ENCODE peak calls at places on chromosome 20, in seven cellular contexts. E, P, F, Q, U, J and C are unnamed samples.

GRCh38 chr20:3459881-3460307 is 10.9 kb upstream of the ATRN start:
- DNase-seq in E (no peak), P (no peak), F (no peak), Q (no peak), U (no peak), J (no peak), C (no peak)

GRCh38 chr20:40283689-40284088 is 405.3 kb downstream of the MAFB start:
- DNase-seq in E (no peak), P (no peak), F (no peak), Q (no peak), U (no peak), J (no peak), C (no peak)

GRCh38 chr20:57838670-57839142 is 128.9 kb upstream of the PMEPA1 start:
- DNase-seq in E (peak), P (no peak), F (no peak), Q (no peak), U (no peak), J (no peak), C (no peak)

GRCh38 chr20:6768228-6769185 is 1.0 kb downstream of the BMP2 start:
- DNase-seq in E (peak), P (peak), F (no peak), Q (peak), U (no peak), J (peak), C (peak)

GRCh38 chr20:31260326-31260932 is 3.0 kb downstream of the DEFB115 start:
- DNase-seq in E (no peak), P (peak), F (peak), Q (no peak), U (peak), J (no peak), C (no peak)

GRCh38 chr20:32681175-32682084 is 7.7 kb upstream of the C20orf203 start:
- DNase-seq in E (peak), P (peak), F (no peak), Q (peak), U (no peak), J (no peak), C (peak)

GRCh38 chr20:62808211-62808865 is 3.7 kb downstream of the OGFR start:
- DNase-seq in E (peak), P (peak), F (peak), Q (peak), U (no peak), J (peak), C (peak)

GRCh38 chr20:53786071-53786444 is 192.4 kb upstream of the ZNF217 start:
- DNase-seq in E (no peak), P (no peak), F (no peak), Q (no peak), U (no peak), J (no peak), C (no peak)

GRCh38 chr20:4521170-4521968 is 200.3 kb upstream of the PRND start:
- DNase-seq in E (no peak), P (no peak), F (no peak), Q (no peak), U (no peak), J (no peak), C (no peak)

GRCh38 chr20:3766832-3767433 is 620 bp downstream of the ADISSP start:
- DNase-seq in E (no peak), P (peak), F (no peak), Q (no peak), U (no peak), J (no peak), C (peak)

GRCh38 chr20:46894579-46894958 is at the start of gene EYA2:
- DNase-seq in E (peak), P (no peak), F (peak), Q (peak), U (no peak), J (no peak), C (no peak)

GRCh38 chr20:5569021-5569420 is 181.2 kb upstream of the SHLD1 start:
- DNase-seq in E (no peak), P (peak), F (peak), Q (peak), U (peak), J (no peak), C (peak)

GRCh38 chr20:16222859-16223411 is 350.3 kb downstream of the KIF16B start:
- DNase-seq in E (no peak), P (peak), F (no peak), Q (no peak), U (no peak), J (no peak), C (no peak)

GRCh38 chr20:63130654-63131577 is 85.0 kb downstream of the YTHDF1 start:
- DNase-seq in E (no peak), P (no peak), F (no peak), Q (no peak), U (no peak), J (no peak), C (no peak)

GRCh38 chr20:18669241-18670019 is 81.6 kb downstream of the DTD1 start:
- DNase-seq in E (no peak), P (no peak), F (no peak), Q (no peak), U (no peak), J (no peak), C (no peak)

GRCh38 chr20:31998246-31998645 is 12.0 kb upstream of the CCM2L start:
- DNase-seq in E (no peak), P (no peak), F (no peak), Q (no peak), U (no peak), J (no peak), C (no peak)

GRCh38 chr20:11717562-11717961 is 200.1 kb upstream of the BTBD3 start:
- DNase-seq in E (no peak), P (no peak), F (no peak), Q (no peak), U (no peak), J (no peak), C (peak)

GRCh38 chr20:37406010-37406998 is 60.4 kb downstream of the SRC start:
- DNase-seq in E (no peak), P (peak), F (peak), Q (peak), U (no peak), J (no peak), C (peak)

GRCh38 chr20:43409041-43409913 is 48.4 kb upstream of the SRSF6 start:
- DNase-seq in E (peak), P (peak), F (no peak), Q (peak), U (peak), J (no peak), C (peak)

GRCh38 chr20:53943522-53944291 is 126.7 kb downstream of the BCAS1 start:
- DNase-seq in E (peak), P (peak), F (peak), Q (peak), U (no peak), J (no peak), C (peak)

GRCh38 chr20:63082308-63082938 is 75.7 kb upstream of the BHLHE23 start:
- DNase-seq in E (peak), P (peak), F (no peak), Q (peak), U (no peak), J (no peak), C (peak)

GRCh38 chr20:62272200-62272599 is 30.6 kb upstream of the ADRM1 start:
- DNase-seq in E (no peak), P (no peak), F (no peak), Q (no peak), U (no peak), J (no peak), C (no peak)

GRCh38 chr20:407953-408842 is at the start of gene RBCK1:
- DNase-seq in E (peak), P (peak), F (peak), Q (peak), U (peak), J (peak), C (peak)
- TF ChIP-seq POLR2A in E (peak), P (peak), F (peak), Q (peak), U (peak), J (peak), C (peak)

DNA sequence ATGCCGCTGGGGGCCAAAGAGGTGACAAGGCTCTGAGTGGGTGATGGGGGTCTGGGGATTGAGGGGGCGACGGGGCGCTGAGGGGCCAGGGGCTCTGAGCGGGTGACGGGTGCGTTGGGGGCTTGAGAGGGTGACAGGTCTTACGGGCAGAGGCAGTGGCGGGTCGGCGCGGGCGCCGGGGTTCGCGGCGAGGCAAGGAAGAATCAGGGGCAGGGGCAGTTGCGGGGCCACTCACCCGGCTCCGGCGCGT is 146 bp downstream of the ZNFX1 start:
- DNase-seq in E (no peak), P (no peak), F (no peak), Q (no peak), U (no peak), J (no peak), C (no peak)
- TF ChIP-seq POLR2A in E (no peak), P (no peak), F (no peak), Q (no peak), U (no peak), J (peak), C (no peak)

GRCh38 chr20:271069-271468 is 13.5 kb downstream of the DEFB132 start:
- DNase-seq in E (peak), P (no peak), F (no peak), Q (no peak), U (no peak), J (no peak), C (no peak)

GRCh38 chr20:270517-270916 is 13.0 kb downstream of the DEFB132 start:
- DNase-seq in E (peak), P (no peak), F (no peak), Q (no peak), U (no peak), J (no peak), C (no peak)

GRCh38 chr20:266213-266603 is 8.7 kb downstream of the DEFB132 start:
- DNase-seq in E (no peak), P (no peak), F (no peak), Q (no peak), U (no peak), J (no peak), C (no peak)

GRCh38 chr20:263701-264100 is 6.2 kb downstream of the DEFB132 start:
- DNase-seq in E (no peak), P (no peak), F (no peak), Q (no peak), U (no peak), J (no peak), C (no peak)

DNA sequence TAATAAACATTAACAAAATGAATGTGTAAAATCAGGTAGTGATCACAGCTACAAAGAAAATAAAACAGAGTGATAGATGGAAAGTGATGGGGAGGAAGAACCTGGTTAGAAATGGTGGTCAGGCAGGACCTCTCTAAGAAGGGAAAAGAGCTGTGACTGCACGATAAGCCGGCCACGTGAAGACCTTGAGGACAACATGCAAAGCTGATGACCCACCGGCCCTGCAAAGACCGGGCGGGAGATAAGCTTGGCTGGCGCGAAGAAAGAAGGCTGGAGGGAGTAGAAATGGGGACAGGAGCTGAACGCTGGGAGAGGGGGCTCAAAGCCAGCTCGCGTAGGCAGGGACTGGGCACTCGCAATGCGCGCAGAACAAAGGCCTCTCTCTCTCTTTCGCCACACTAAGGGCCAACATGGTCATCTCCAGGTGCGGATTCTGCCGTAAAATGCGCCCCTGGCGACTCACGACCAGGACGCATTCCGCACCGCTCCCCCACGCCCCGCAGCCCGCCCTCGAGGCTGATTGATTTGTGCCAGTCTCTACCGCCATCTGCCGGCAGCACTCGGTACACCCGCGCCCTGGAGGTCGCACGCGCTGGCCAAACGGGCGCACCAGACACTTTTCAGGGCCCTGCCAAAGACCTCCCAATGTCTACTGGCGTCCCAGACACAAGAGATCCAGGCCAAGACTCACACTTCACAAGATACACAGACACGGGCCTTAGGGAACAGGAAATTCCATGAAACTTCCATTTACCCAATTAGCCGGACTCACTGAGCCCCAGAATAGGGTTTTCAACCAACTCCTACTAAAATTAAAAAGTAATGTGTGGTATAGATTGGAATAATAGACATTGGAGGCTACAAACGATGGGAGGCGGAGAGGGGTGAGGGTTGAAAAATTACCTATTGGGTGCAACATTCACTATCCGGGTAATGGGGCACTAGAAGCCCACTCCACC is 9.4 kb downstream of the DEFB132 start:
- DNase-seq in E (peak), P (peak), F (peak), Q (peak), U (peak), J (peak), C (peak)
- TF ChIP-seq POLR2A in E (no peak), P (peak), F (peak), Q (no peak), U (no peak), J (no peak), C (no peak)

GRCh38 chr20:36110936-36111445 is 43.5 kb upstream of the EPB41L1 start:
- DNase-seq in E (no peak), P (peak), F (no peak), Q (no peak), U (no peak), J (no peak), C (no peak)
- TF ChIP-seq POLR2A in E (no peak), P (no peak), F (no peak), Q (no peak), U (no peak), J (no peak), C (no peak)

DNA sequence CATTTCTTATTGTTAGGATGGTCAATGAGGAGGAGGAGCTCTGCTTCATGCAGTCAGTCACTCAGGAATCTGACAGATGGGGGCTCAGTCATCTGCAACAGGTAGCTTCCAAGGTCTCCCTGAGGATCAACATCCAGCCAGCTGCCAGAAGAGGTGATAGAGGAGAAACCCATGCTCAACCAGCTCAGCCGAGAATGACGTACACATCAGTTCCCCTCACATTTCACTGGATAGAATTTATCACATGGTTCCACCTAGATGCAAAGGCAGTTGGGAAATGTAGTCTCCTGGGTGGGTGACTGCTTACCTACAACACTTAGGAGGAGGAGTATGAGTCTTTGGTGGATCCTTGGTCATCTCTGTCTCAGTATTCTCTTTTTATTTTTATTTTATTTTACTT is 144.5 kb downstream of the CEBPB start:
- DNase-seq in E (no peak), P (peak), F (peak), Q (peak), U (peak), J (no peak), C (peak)
- TF ChIP-seq POLR2A in E (no peak), P (no peak), F (no peak), Q (no peak), U (no peak), J (no peak), C (no peak)

GRCh38 chr20:23350855-23351838 is 556 bp downstream of the NXT1 start:
- DNase-seq in E (peak), P (peak), F (peak), Q (peak), U (peak), J (peak), C (peak)
- TF ChIP-seq POLR2A in E (no peak), P (no peak), F (no peak), Q (peak), U (no peak), J (no peak), C (peak)